ENCODE peak calls at places on chromosomes 2 and 18, in nine cellular contexts. G is GM23338; I is GM12865; E is PC-3; N is GM23248; S is frontal cortex; D is activated T-helper 1 cell treated with anti-CD3 and anti-CD28 coated beads, Interleukin-2, amount 50 U/mL, for 16 hours; H is T-helper 17 cell; Z is stimulated activated CD8-positive, alpha-beta memory T cell treated with anti-CD3 and anti-CD28 coated beads, Interleukin-7, amount 100 ng/mL, for 4 hours. F is an unnamed sample.

GRCh38 chr2:78304678-78305077 is 720.8 kb upstream of the REG3G start:
- DNase-seq in G (peak), I (no peak), E (no peak), N (no peak), S (no peak), D (no peak), H (no peak), Z (no peak), F (peak)

GRCh38 chr2:27954771-27955384 is 64.3 kb downstream of the BABAM2 start:
- DNase-seq in G (no peak), I (peak), E (peak), N (peak), S (no peak), D (no peak), H (no peak), Z (peak), F (no peak)

GRCh38 chr2:214782671-214783070 is 26.8 kb downstream of the BARD1 start:
- DNase-seq in G (no peak), I (no peak), E (no peak), N (no peak), S (no peak), D (no peak), H (no peak), Z (no peak), F (no peak)

GRCh38 chr2:101815739-101816391 is 118.4 kb downstream of the MAP4K4 start:
- DNase-seq in G (peak), I (no peak), E (no peak), N (peak), S (no peak), D (no peak), H (no peak), Z (no peak), F (no peak)

GRCh38 chr2:142012797-142013196 is 118.0 kb downstream of the LRP1B start:
- DNase-seq in G (no peak), I (no peak), E (no peak), N (no peak), S (no peak), D (no peak), H (no peak), Z (no peak), F (no peak)

GRCh38 chr18:48191494-48191893 is 217.7 kb downstream of the ZBTB7C start:
- DNase-seq in G (no peak), I (no peak), E (no peak), N (no peak), S (no peak), D (no peak), H (no peak), Z (no peak), F (peak)

GRCh38 chr2:241309684-241310117 is 5.8 kb downstream of the HDLBP start:
- DNase-seq in G (no peak), I (peak), E (no peak), N (peak), S (no peak), D (peak), H (no peak), Z (peak), F (no peak)

GRCh38 chr2:9644603-9645002 is 13.8 kb upstream of the YWHAQ start:
- DNase-seq in G (no peak), I (no peak), E (peak), N (no peak), S (no peak), D (no peak), H (no peak), Z (no peak), F (no peak)

GRCh38 chr18:8661754-8662573 is 43.4 kb upstream of the MTCL1 start:
- DNase-seq in G (peak), I (no peak), E (peak), N (peak), S (no peak), D (no peak), H (no peak), Z (no peak), F (peak)

GRCh38 chr2:105294844-105295481 is 34.6 kb downstream of the TGFBRAP1 start:
- DNase-seq in G (peak), I (peak), E (peak), N (peak), S (peak), D (no peak), H (no peak), Z (no peak), F (peak)

GRCh38 chr2:105796791-105797190 is 52.1 kb downstream of the NCK2 start:
- DNase-seq in G (no peak), I (no peak), E (no peak), N (peak), S (no peak), D (no peak), H (no peak), Z (no peak), F (no peak)

GRCh38 chr2:145845207-145845894 is 1325.4 kb upstream of the ZEB2 start:
- DNase-seq in G (no peak), I (no peak), E (no peak), N (peak), S (no peak), D (no peak), H (no peak), Z (no peak), F (no peak)

GRCh38 chr18:3489462-3489861 is 39.5 kb downstream of the TGIF1 start:
- DNase-seq in G (no peak), I (no peak), E (no peak), N (no peak), S (no peak), D (no peak), H (no peak), Z (no peak), F (no peak)

GRCh38 chr2:227147023-227147422 is 17.0 kb downstream of the COL4A4 start:
- DNase-seq in G (no peak), I (no peak), E (no peak), N (peak), S (no peak), D (no peak), H (no peak), Z (no peak), F (no peak)

GRCh38 chr2:85394976-85395375 is 15.2 kb downstream of the CAPG start:
- DNase-seq in G (no peak), I (no peak), E (no peak), N (no peak), S (no peak), D (no peak), H (no peak), Z (no peak), F (no peak)

GRCh38 chr2:130373808-130374365 is 18.0 kb downstream of the PTPN18 start:
- DNase-seq in G (no peak), I (no peak), E (no peak), N (no peak), S (no peak), D (no peak), H (no peak), Z (no peak), F (no peak)

GRCh38 chr2:157430266-157430665 is 13.6 kb downstream of the CYTIP start:
- DNase-seq in G (no peak), I (no peak), E (no peak), N (no peak), S (no peak), D (no peak), H (no peak), Z (no peak), F (no peak)

GRCh38 chr2:149894760-149895159 is 307.2 kb upstream of the MMADHC start:
- DNase-seq in G (no peak), I (peak), E (no peak), N (no peak), S (no peak), D (no peak), H (no peak), Z (no peak), F (no peak)

GRCh38 chr2:154554046-154554445 is 144.4 kb upstream of the KCNJ3 start:
- DNase-seq in G (no peak), I (peak), E (no peak), N (no peak), S (no peak), D (no peak), H (no peak), Z (no peak), F (no peak)

GRCh38 chr2:163731735-163732134 is 4.1 kb downstream of the FIGN start:
- DNase-seq in G (no peak), I (no peak), E (no peak), N (peak), S (no peak), D (no peak), H (no peak), Z (no peak), F (no peak)

GRCh38 chr2:62894966-62895631 is 155.5 kb upstream of the OTX1 start:
- DNase-seq in G (no peak), I (no peak), E (no peak), N (peak), S (no peak), D (no peak), H (no peak), Z (no peak), F (no peak)

GRCh38 chr2:6941299-6942046 is 24.3 kb downstream of the RNF144A start:
- DNase-seq in G (no peak), I (no peak), E (no peak), N (no peak), S (no peak), D (no peak), H (no peak), Z (no peak), F (no peak)

GRCh38 chr2:149994057-149994728 is 406.6 kb upstream of the MMADHC start:
- DNase-seq in G (no peak), I (no peak), E (peak), N (peak), S (no peak), D (no peak), H (no peak), Z (no peak), F (no peak)

GRCh38 chr2:61689526-61689925 is 151.4 kb upstream of the XPO1 start:
- DNase-seq in G (no peak), I (no peak), E (no peak), N (peak), S (no peak), D (no peak), H (no peak), Z (no peak), F (no peak)

GRCh38 chr18:29501952-29502351 is 1325.0 kb upstream of the CDH2 start:
- DNase-seq in G (no peak), I (no peak), E (peak), N (peak), S (no peak), D (no peak), H (no peak), Z (no peak), F (no peak)

GRCh38 chr2:67599561-67599960 is 202.4 kb downstream of the ETAA1 start:
- DNase-seq in G (no peak), I (no peak), E (peak), N (no peak), S (no peak), D (no peak), H (no peak), Z (no peak), F (no peak)

GRCh38 chr2:235026137-235026536 is 74.3 kb downstream of the SH3BP4 start:
- DNase-seq in G (no peak), I (no peak), E (peak), N (peak), S (no peak), D (no peak), H (no peak), Z (no peak), F (no peak)

GRCh38 chr2:216012133-216012829 is 1.1 kb downstream of the MREG start:
- DNase-seq in G (no peak), I (no peak), E (peak), N (peak), S (no peak), D (no peak), H (no peak), Z (no peak), F (no peak)

GRCh38 chr2:1060987-1061386 is 110.3 kb downstream of the SNTG2 start:
- DNase-seq in G (no peak), I (no peak), E (no peak), N (no peak), S (no peak), D (no peak), H (no peak), Z (no peak), F (no peak)